ENCODE peak calls at places on chromosome 11, in seven cellular contexts. Z is thoracic aorta, Q is K562, X is mesenchymal stem cell, S is pancreas, M is psoas muscle, L is ovary. R is an unnamed sample. For H3K4me1 and H3K9me3, the result is how much of the 10 kb centered on the place peaks cover.

GRCh38 chr11:1896468-1896867 is 4.8 kb upstream of the PRR33 start:
- DNase-seq in S (no peak), Z (no peak), Q (no peak), M (no peak), L (no peak), X (no peak), R (no peak)

GRCh38 chr11:45725776-45726606 is 60.6 kb upstream of the CHST1 start:
- DNase-seq in S (no peak), L (peak), M (no peak), X (no peak), Z (no peak), Q (no peak), R (no peak)

GRCh38 chr11:114762437-114762836 is 84.1 kb downstream of the NXPE2 start:
- DNase-seq in S (no peak), Z (no peak), L (peak), X (peak), M (peak), Q (peak), R (peak)

GRCh38 chr11:1667906-1668305 is 29.1 kb upstream of the KRTAP5-6 start:
- DNase-seq in Q (no peak), Z (no peak), X (no peak), S (no peak), L (no peak), M (no peak), R (no peak)

GRCh38 chr11:77596626-77597025 is 6.9 kb downstream of the AQP11 start:
- DNase-seq in Q (no peak), S (no peak), M (no peak), Z (no peak), L (no peak), X (peak), R (no peak)

GRCh38 chr11:60855726-60856633 is at the start of gene PTGDR2:
- DNase-seq in Q (peak), S (no peak), X (no peak), L (no peak), M (peak), Z (no peak), R (no peak)

GRCh38 chr11:892106-892505 is 18.5 kb downstream of the CHID1 start:
- DNase-seq in X (no peak), Z (no peak), L (no peak), S (no peak), Q (no peak), M (no peak), R (no peak)

GRCh38 chr11:121567988-121568387 is 115.2 kb upstream of the SORL1-AS1 start:
- DNase-seq in Q (no peak), Z (no peak), X (no peak), S (no peak), L (no peak), M (no peak), R (no peak)

GRCh38 chr11:107688322-107688918 is 23.4 kb downstream of the SLN start:
- DNase-seq in M (no peak), Q (peak), S (no peak), L (no peak), X (no peak), Z (no peak), R (no peak)

GRCh38 chr11:86418929-86419328 is 44.2 kb downstream of the CCDC81 start:
- DNase-seq in Q (no peak), L (no peak), X (no peak), S (no peak), Z (no peak), M (no peak), R (peak)

GRCh38 chr11:36385121-36385530 is 89.0 kb downstream of the PRR5L start:
- DNase-seq in L (no peak), Q (no peak), M (no peak), S (no peak), X (peak), Z (no peak), R (peak)

GRCh38 chr11:36386411-36386810 is 90.3 kb downstream of the PRR5L start:
- DNase-seq in M (no peak), X (no peak), Q (no peak), L (no peak), S (no peak), Z (no peak), R (no peak)

GRCh38 chr11:36380296-36381004 is 84.4 kb downstream of the PRR5L start:
- DNase-seq in X (no peak), S (no peak), Q (no peak), M (no peak), L (no peak), Z (no peak), R (peak)

GRCh38 chr11:36381005-36381350 is 84.9 kb downstream of the PRR5L start:
- DNase-seq in Q (no peak), Z (no peak), L (no peak), X (no peak), M (no peak), S (no peak), R (no peak)

GRCh38 chr11:36383200-36383599 is 87.1 kb downstream of the PRR5L start:
- DNase-seq in M (no peak), S (no peak), X (no peak), Q (no peak), Z (no peak), L (no peak), R (no peak)
- H3K4me1 ChIP-seq in M (under half), S (under half), X (under half), Q (under half), Z (under half), L (under half), R (under half)

GRCh38 chr11:128532571-128533091 is 54.7 kb downstream of the ETS1 start:
- DNase-seq in L (no peak), X (no peak), S (no peak), M (no peak), Q (no peak), Z (no peak), R (peak)
- H3K9me3 ChIP-seq in L (under half), X (under half), S (under half), M (under half), Q (under half), Z (under half), R (under half)

DNA sequence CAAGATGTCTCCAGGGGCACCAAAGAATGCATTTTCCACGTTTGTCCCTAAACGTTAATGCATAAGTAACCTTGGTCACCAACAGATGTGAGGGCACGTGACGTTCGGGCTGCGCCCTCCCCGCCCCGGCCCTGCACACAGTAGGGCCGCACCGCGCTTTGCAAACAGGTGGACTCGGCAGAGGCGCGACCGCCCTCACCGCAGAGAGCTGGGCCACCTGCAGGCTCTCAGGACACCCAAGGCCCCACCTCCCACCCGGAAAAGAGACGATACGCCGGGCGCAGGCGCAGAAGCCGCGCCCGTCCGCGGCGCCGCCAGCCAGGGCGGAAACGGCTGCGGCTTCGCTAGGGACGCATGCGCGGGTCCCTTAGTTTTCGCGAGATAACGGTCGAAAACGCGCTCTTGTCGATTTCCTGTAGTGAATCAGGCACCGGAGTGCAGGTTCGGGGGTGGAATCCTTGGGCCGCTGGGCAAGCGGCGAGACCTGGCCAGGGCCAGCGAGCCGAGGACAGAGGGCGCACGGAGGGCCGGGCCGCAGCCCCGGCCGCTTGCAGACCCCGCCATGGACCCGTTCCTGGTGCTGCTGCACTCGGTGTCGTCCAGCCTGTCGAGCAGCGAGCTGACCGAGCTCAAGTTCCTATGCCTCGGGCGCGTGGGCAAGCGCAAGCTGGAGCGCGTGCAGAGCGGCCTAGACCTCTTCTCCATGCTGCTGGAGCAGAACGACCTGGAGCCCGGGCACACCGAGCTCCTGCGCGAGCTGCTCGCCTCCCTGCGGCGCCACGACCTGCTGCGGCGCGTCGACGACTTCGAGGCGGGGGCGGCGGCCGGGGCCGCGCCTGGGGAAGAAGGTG is at the start of gene FADD:
- DNase-seq in X (peak), Z (peak), S (peak), M (peak), Q (peak), L (peak), R (peak)
- H3K4me1 ChIP-seq in X (under half), Z (under half), S (under half), M (under half), Q (under half), L (under half), R (under half)

GRCh38 chr11:101666916-101667315 is 83.1 kb upstream of the TRPC6 start:
- DNase-seq in X (no peak), S (no peak), Z (no peak), Q (no peak), L (no peak), M (no peak), R (no peak)

DNA sequence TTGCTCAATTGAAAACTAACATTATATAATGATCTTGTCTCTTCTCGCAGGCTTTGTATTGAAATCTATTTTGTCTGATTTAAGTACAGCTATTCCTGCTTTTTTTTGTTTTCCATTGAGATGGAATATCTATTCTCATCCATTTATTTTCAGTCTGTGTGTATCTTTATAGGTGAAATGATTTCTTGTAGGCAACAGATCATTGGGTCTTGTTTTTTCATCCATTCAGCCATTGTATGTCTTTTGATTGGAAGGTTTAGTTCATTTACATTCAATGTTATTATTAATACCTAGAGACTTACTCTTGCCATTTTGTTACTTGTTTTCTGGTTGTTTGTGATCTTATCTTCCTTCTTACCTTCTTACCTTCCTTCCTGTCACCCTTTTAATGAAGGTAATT is 77.8 kb upstream of the TRPC6 start:
- DNase-seq in Q (no peak), M (no peak), Z (no peak), X (no peak), L (no peak), S (no peak), R (no peak)
- H3K9me3 ChIP-seq in Q (under half), M (under half), Z (under half), X (under half), L (under half), S (under half), R (under half)

GRCh38 chr11:12242071-12242672 is 131.8 kb downstream of the MICAL2 start:
- DNase-seq in S (peak), X (no peak), L (no peak), Q (peak), Z (no peak), M (no peak), R (no peak)
- H3K4me1 ChIP-seq in S (under half), X (under half), L (under half), Q (under half), Z (half or more), M (under half), R (under half)